ENCODE peak calls at places on chromosomes 1 and 21, in six cellular contexts. I is astrocyte of the spinal cord, X is heart left ventricle, Q is pancreas, J is endodermal cell, O is BJ. A is an unnamed sample.

GRCh38 chr1:50659107-50659628 is 235.9 kb upstream of the DMRTA2 start:
- DNase-seq in Q (no peak), O (no peak), J (no peak), X (no peak), I (no peak), A (no peak)

GRCh38 chr1:155226910-155227260 is 18.4 kb downstream of the MTX1 start:
- DNase-seq in I (no peak), O (no peak), X (peak), J (no peak), Q (peak), A (no peak)

GRCh38 chr1:152502496-152503180 is 8.0 kb upstream of the LCE5A start:
- DNase-seq in X (no peak), J (no peak), I (no peak), Q (no peak), O (no peak), A (no peak)

GRCh38 chr1:179591592-179592580 is at the start of gene TDRD5:
- DNase-seq in Q (peak), O (no peak), J (peak), I (no peak), X (no peak), A (no peak)

GRCh38 chr1:63593887-63594617 is 841 bp downstream of the PGM1 start:
- DNase-seq in Q (peak), I (peak), X (peak), J (peak), O (no peak), A (peak)

GRCh38 chr1:168312718-168313604 is 32.3 kb downstream of the TBX19 start:
- DNase-seq in X (no peak), I (no peak), O (no peak), J (no peak), Q (peak), A (no peak)

GRCh38 chr21:19510057-19510456 is 1106.5 kb upstream of the TMPRSS15 start:
- DNase-seq in Q (no peak), O (no peak), J (no peak), X (no peak), I (no peak), A (no peak)

GRCh38 chr1:90262791-90263190 is 267.9 kb downstream of the ZNF326 start:
- DNase-seq in J (no peak), I (peak), Q (no peak), X (no peak), O (no peak), A (peak)

GRCh38 chr1:22139066-22139594 is 3.8 kb downstream of the WNT4 start:
- DNase-seq in I (no peak), Q (no peak), O (no peak), X (no peak), J (no peak), A (no peak)

GRCh38 chr1:93604411-93604810 is 77.2 kb downstream of the BCAR3 start:
- DNase-seq in O (no peak), I (no peak), Q (no peak), X (no peak), J (peak), A (no peak)

GRCh38 chr1:44707112-44707881 is 23.7 kb downstream of the RNU5D-1 start:
- DNase-seq in I (peak), J (no peak), O (peak), Q (no peak), X (no peak), A (no peak)

GRCh38 chr1:209363112-209363511 is 220.4 kb upstream of the CAMK1G start:
- DNase-seq in Q (no peak), X (no peak), J (peak), O (no peak), I (no peak), A (no peak)

GRCh38 chr1:226310637-226311195 is 1.8 kb upstream of the LIN9 start:
- DNase-seq in X (no peak), O (no peak), Q (no peak), J (no peak), I (no peak), A (no peak)

GRCh38 chr1:34753163-34753562 is 1.7 kb upstream of the GJB5 start:
- DNase-seq in O (no peak), J (no peak), I (no peak), X (no peak), Q (no peak), A (no peak)
- TF ChIP-seq CTCF in O (no peak), J (no peak), I (no peak), X (no peak), Q (no peak), A (peak)

DNA sequence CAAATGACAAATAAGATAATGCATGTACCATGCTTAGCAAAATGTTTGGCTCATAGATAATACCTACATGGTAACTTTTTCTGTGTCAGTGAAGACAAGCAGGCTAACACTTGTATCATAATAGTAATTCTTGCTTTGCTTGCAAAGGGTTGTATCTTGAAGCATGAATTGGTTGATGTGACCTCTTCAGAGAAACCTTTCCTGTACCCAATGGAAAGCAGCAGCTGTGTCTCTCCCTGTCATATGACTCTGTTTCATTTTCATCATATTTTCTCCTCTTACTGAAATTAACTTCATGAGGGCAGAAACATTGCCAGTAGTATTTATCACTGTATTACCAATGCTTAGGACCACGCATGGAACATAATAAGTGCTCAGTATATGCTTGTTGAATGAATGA is 4.4 kb downstream of the SH2D1B start:
- DNase-seq in Q (no peak), O (no peak), I (no peak), X (no peak), J (no peak), A (no peak)
- H3K4me3 ChIP-seq in Q (no peak), O (no peak), I (no peak), X (no peak), J (no peak), A (no peak)

GRCh38 chr1:113390871-113391642 is 742 bp downstream of the MAGI3 start:
- DNase-seq in J (peak), X (peak), O (no peak), I (no peak), Q (peak), A (peak)
- TF ChIP-seq CTCF in J (no peak), X (no peak), O (no peak), I (no peak), Q (no peak), A (peak)

DNA sequence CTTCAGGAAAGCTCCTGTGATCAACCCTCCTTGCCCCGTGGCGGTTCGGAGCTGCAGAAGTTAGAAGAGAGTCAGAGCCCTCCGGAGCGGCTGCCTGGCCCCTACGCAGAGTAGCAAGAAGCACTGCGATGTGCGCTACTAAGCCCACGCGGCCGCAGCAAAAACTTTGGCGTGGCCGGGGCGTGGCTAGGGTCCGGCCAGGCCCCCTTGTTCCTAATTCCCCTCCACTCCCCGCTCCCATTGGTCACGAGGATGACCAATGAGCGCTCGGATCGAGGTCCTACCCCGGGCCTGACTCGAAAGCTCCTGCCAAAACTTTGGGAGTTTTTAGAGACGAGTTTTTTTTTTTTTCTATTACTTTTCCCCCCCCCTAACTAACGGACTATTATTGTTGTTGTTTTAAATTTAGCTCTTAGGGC is at the start of gene HLX:
- DNase-seq in X (peak), J (peak), I (peak), O (peak), Q (peak), A (no peak)
- H3K4me3 ChIP-seq in X (peak), J (peak), I (peak), O (peak), Q (peak), A (peak)

DNA sequence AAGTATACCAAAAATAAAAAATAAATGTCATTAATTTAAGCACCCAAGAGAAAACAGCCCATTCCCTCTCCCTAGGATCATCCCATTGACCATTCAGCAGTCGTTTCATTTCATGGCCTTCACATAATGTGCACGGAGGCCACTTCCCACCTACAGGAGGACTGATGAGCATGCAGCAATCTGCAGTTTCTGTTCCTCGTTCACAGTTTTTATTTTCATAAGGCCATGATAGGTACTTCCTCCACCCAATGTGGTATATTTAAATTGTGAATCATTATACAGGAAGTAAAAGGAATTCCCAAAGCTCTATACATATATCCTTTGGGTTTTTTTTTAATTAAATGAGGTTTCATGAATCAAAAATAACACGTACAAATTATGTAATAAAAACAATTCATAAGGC is 27.7 kb upstream of the SLC44A3 start:
- DNase-seq in X (no peak), I (no peak), O (no peak), Q (no peak), J (no peak), A (no peak)
- TF ChIP-seq CTCF in X (peak), I (peak), O (peak), Q (no peak), J (peak), A (no peak)

DNA sequence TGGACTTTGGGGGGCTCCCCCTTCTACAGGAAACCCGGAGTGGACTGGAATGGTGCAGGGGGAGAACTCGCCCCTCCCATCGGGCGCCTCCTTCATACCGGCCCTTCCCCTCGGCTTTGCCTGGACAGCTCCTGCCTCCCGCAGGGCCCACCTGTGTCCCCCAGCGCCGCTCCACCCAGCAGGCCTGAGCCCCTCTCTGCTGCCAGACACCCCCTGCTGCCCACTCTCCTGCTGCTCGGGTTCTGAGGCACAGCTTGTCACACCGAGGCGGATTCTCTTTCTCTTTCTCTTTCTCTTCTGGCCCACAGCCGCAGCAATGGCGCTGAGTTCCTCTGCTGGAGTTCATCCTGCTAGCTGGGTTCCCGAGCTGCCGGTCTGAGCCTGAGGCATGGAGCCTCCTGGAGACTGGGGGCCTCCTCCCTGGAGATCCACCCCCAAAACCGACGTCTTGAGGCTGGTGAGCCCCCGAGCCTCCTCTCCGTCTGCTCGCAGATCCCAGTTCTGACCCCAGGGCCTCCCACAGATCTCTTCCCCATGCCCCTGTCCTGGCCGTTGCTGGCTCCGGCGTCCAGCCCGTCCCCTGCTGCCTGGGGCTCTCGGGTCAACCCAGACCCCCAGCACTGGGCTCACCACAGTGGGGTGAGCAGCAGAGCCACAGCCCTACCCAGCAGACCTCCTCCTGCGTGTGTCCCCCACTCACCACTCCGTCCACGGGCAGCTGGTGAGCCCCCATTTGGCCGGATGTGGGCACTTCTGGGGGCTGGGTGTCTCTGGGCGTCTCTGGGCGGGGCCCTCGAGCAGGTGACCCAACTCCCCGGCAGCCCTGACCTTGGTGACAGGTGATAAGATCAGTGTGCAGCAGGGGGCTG is at the start of gene TNFRSF14:
- DNase-seq in Q (peak), I (peak), J (peak), X (peak), O (no peak), A (no peak)
- H3K4me3 ChIP-seq in Q (peak), I (peak), J (no peak), X (peak), O (peak), A (peak)

GRCh38 chr1:7583291-7584096 is 187.6 kb upstream of the VAMP3 start:
- DNase-seq in I (no peak), X (no peak), J (peak), O (no peak), Q (peak), A (no peak)
- TF ChIP-seq CTCF in I (no peak), X (no peak), J (peak), O (no peak), Q (no peak), A (no peak)

GRCh38 chr1:48469616-48470500 is 2.1 kb downstream of the SPATA6 start:
- DNase-seq in X (peak), Q (peak), J (no peak), O (no peak), I (peak), A (peak)

GRCh38 chr1:48472747-48473146 is 743 bp upstream of the SPATA6 start:
- DNase-seq in Q (no peak), J (no peak), X (no peak), I (no peak), O (no peak), A (no peak)

GRCh38 chr1:48471103-48471502 is 901 bp downstream of the SPATA6 start:
- DNase-seq in X (no peak), J (peak), I (peak), O (no peak), Q (no peak), A (no peak)

GRCh38 chr1:48471603-48472576 is at the start of gene SPATA6:
- DNase-seq in I (peak), Q (peak), J (peak), O (peak), X (peak), A (peak)

DNA sequence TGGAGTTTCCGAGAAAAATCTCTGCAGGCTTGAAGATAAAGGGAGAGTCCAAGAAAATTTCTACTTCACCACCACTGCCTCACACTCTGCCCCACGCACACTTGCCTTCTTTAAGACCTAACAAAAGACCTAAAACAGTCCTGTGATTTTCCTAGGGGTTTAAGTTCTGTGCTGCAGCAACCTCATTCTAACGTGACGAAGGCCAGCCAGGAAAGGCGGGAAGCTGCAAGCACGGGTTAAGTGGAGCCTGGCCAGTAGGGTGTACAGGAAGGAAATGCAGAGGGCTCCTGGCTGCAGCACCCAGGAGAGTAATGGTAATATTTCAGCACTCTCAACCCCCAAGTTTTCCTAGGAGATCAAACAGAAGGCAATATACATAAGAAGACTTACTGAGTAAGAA is 1.5 kb downstream of the SPATA6 start:
- DNase-seq in X (peak), I (peak), J (peak), Q (no peak), O (no peak), A (no peak)
- H3K4me3 ChIP-seq in X (peak), I (peak), J (peak), Q (peak), O (no peak), A (no peak)

GRCh38 chr1:25484533-25484932 is 53.8 kb downstream of the MACO1 start:
- DNase-seq in I (no peak), J (no peak), O (no peak), X (no peak), Q (no peak), A (no peak)

GRCh38 chr1:25487628-25488027 is 55.8 kb upstream of the LDLRAP1 start:
- DNase-seq in O (no peak), Q (no peak), I (no peak), X (no peak), J (no peak), A (no peak)

GRCh38 chr1:25485536-25486235 is 55.0 kb downstream of the MACO1 start:
- DNase-seq in X (no peak), Q (no peak), O (no peak), I (no peak), J (no peak), A (no peak)

GRCh38 chr1:25484096-25484495 is 53.4 kb downstream of the MACO1 start:
- DNase-seq in X (peak), I (no peak), Q (peak), O (no peak), J (no peak), A (peak)

DNA sequence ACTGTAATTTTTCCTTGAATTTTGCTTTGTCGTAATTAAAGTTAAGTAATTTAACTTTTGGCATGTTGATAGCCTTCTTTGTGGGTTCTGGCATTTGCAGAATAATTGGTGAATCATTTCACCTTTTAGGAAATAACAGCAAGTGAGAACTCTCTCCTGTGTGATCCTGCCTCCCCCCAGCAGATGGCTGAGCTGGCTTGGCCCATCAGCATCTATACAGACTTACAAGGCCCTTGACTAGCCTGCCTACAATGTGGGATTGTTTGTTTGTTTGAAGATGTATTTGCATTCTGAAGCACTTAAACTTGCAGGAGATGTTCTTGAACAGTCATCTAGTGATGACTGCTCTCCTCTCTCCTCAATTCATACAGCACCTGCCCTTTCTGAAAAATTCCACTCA is 55.9 kb downstream of the MACO1 start:
- DNase-seq in O (no peak), X (no peak), I (no peak), Q (no peak), J (peak), A (no peak)
- TF ChIP-seq CTCF in O (peak), X (no peak), I (peak), Q (no peak), J (peak), A (no peak)

DNA sequence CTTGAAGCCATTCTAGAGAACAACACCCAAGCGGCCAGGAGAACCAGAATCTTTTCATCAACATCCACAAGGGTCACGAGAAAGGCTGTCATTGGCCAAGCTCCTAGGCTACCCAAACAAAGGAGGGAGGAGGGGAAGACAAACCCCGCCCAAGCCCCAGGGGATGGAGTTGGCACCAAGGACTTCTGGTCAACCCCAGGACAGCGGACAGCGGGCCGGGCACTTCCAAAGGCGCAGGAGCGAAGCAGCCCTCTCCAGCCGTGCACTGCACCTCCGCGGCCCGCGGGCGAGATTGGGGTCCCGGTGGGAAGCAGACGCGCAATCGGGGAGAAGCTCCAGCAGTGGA is at the start of gene CLIC6:
- DNase-seq in J (peak), Q (no peak), I (no peak), X (no peak), O (no peak), A (no peak)
- H3K4me3 ChIP-seq in J (peak), Q (peak), I (no peak), X (peak), O (peak), A (no peak)

A was measured in LNCaP clone FGC.